ENCODE peak calls at places on chromosomes 2 and 18, in seven cellular contexts. R is Ammon's horn, G is mesendoderm, P is epithelial cell of prostate, O is T follicular helper cell, N is frontal cortex, X is NB4. M is an unnamed sample.

GRCh38 chr18:69580107-69580506 is 179.4 kb downstream of the DOK6 start:
- DNase-seq in G (peak), X (peak), R (peak), P (no peak), N (no peak), O (no peak), M (no peak)

GRCh38 chr2:157849591-157849990 is 26.5 kb downstream of the ACVR1 start:
- DNase-seq in G (no peak), R (no peak), N (no peak), X (no peak), P (no peak), O (no peak), M (no peak)

GRCh38 chr2:82198809-82199492 is 1894.4 kb upstream of the LRRTM1 start:
- DNase-seq in G (peak), R (no peak), O (no peak), X (no peak), P (no peak), N (no peak), M (no peak)

GRCh38 chr2:204890680-204891079 is 345.4 kb downstream of the PARD3B start:
- DNase-seq in N (no peak), G (no peak), R (no peak), X (no peak), P (no peak), O (no peak), M (no peak)

GRCh38 chr2:55230551-55230950 is 1.5 kb downstream of the CLHC1 start:
- DNase-seq in P (no peak), G (no peak), N (no peak), O (no peak), R (no peak), X (no peak), M (no peak)

GRCh38 chr18:77077836-77078456 is 54.6 kb downstream of the MBP start:
- DNase-seq in N (no peak), R (no peak), G (no peak), O (no peak), X (no peak), P (no peak), M (no peak)

GRCh38 chr2:11617984-11618707 is 51.8 kb downstream of the NTSR2 start:
- DNase-seq in N (no peak), O (no peak), P (no peak), G (no peak), X (no peak), R (no peak), M (no peak)

GRCh38 chr18:79515331-79515730 is 119.6 kb downstream of the NFATC1 start:
- DNase-seq in N (no peak), G (no peak), O (no peak), P (no peak), X (no peak), R (no peak), M (peak)

GRCh38 chr2:207616185-207616584 is 9.0 kb downstream of the METTL21A start:
- DNase-seq in N (no peak), O (no peak), X (no peak), G (no peak), P (no peak), R (no peak), M (no peak)

GRCh38 chr2:220101902-220102301 is 474.5 kb downstream of the SLC4A3 start:
- DNase-seq in R (no peak), O (no peak), X (no peak), N (no peak), G (peak), P (no peak), M (no peak)

GRCh38 chr2:175205523-175205922 is 24.0 kb upstream of the ATP5MC3 start:
- DNase-seq in P (no peak), R (no peak), N (no peak), G (no peak), X (no peak), O (no peak), M (no peak)

GRCh38 chr18:70672581-70672980 is 383.7 kb downstream of the SOCS6 start:
- DNase-seq in P (no peak), R (no peak), X (no peak), O (peak), N (no peak), G (no peak), M (no peak)

GRCh38 chr2:207239222-207239674 is 73.5 kb upstream of the KLF7 start:
- DNase-seq in G (peak), N (no peak), R (no peak), P (peak), O (no peak), X (peak), M (no peak)

GRCh38 chr2:50611261-50612020 is 420.5 kb downstream of the NRXN1 start:
- DNase-seq in G (no peak), N (no peak), O (no peak), P (no peak), X (no peak), R (no peak), M (no peak)

GRCh38 chr18:66778048-66778447 is 174.2 kb upstream of the CDH19 start:
- DNase-seq in P (no peak), X (no peak), R (no peak), O (no peak), N (no peak), G (no peak), M (no peak)

GRCh38 chr18:650428-650858 is 7.0 kb upstream of the TYMS start:
- DNase-seq in P (no peak), N (no peak), R (no peak), X (peak), G (no peak), O (no peak), M (no peak)

GRCh38 chr2:25324251-25324650 is 17.5 kb downstream of the DNMT3A start:
- DNase-seq in R (no peak), N (no peak), X (no peak), G (no peak), P (no peak), O (no peak), M (no peak)

GRCh38 chr2:78984386-78984785 is 41.1 kb upstream of the REG3G start:
- DNase-seq in P (no peak), R (no peak), G (no peak), X (no peak), N (no peak), O (no peak), M (no peak)

GRCh38 chr18:76121049-76121448 is 374.0 kb downstream of the ZNF516 start:
- DNase-seq in R (no peak), N (no peak), G (no peak), P (no peak), O (no peak), X (no peak), M (no peak)

GRCh38 chr2:180208841-180209240 is 201.7 kb upstream of the CWC22 start:
- DNase-seq in P (no peak), R (no peak), X (no peak), G (peak), N (no peak), O (no peak), M (no peak)

GRCh38 chr2:162968306-162968705 is 129.7 kb upstream of the KCNH7 start:
- DNase-seq in R (no peak), O (no peak), G (no peak), X (no peak), P (no peak), N (no peak), M (no peak)

GRCh38 chr2:174340400-174341300 is 5.9 kb downstream of the SP9 start:
- DNase-seq in X (peak), P (no peak), O (no peak), N (no peak), R (no peak), G (peak), M (no peak)

GRCh38 chr2:104976603-104977120 is 61.2 kb upstream of the MRPS9 start:
- DNase-seq in O (no peak), X (peak), N (no peak), P (no peak), G (peak), R (peak), M (no peak)

GRCh38 chr2:101204400-101205095 is 48.1 kb upstream of the CNOT11 start:
- DNase-seq in N (no peak), R (no peak), P (no peak), O (no peak), G (no peak), X (peak), M (no peak)

GRCh38 chr2:7118606-7119503 is 201.6 kb downstream of the RNF144A start:
- DNase-seq in R (peak), G (peak), P (no peak), N (no peak), O (no peak), X (peak), M (no peak)

GRCh38 chr18:42183746-42184145 is 228.7 kb downstream of the PIK3C3 start:
- DNase-seq in P (peak), N (no peak), G (peak), O (no peak), R (no peak), X (peak), M (no peak)

GRCh38 chr18:73774836-73775509 is 372.7 kb downstream of the FBXO15 start:
- DNase-seq in O (no peak), N (no peak), X (no peak), R (peak), P (peak), G (peak), M (no peak)

GRCh38 chr2:42047488-42048317 is at the start of gene PKDCC:
- DNase-seq in G (peak), R (peak), O (no peak), N (peak), X (peak), P (no peak), M (peak)

GRCh38 chr2:126239560-126239959 is 416.4 kb upstream of the GYPC start:
- DNase-seq in X (no peak), O (no peak), P (no peak), R (no peak), G (no peak), N (no peak), M (no peak)

GRCh38 chr2:153944775-153945174 is 73.1 kb downstream of the GALNT13 start:
- DNase-seq in G (no peak), X (no peak), N (no peak), P (no peak), O (no peak), R (no peak), M (no peak)

GRCh38 chr2:17318013-17318412 is 200.2 kb downstream of the RAD51AP2 start:
- DNase-seq in G (no peak), P (no peak), N (no peak), R (peak), O (no peak), X (no peak), M (no peak)

GRCh38 chr18:8696749-8697211 is 8.6 kb upstream of the MTCL1 start:
- DNase-seq in R (peak), P (no peak), X (peak), G (peak), N (peak), O (peak), M (peak)

GRCh38 chr18:49227456-49227855 is 233.0 kb downstream of the DYM start:
- DNase-seq in G (no peak), X (no peak), P (peak), N (no peak), R (no peak), O (no peak), M (no peak)

GRCh38 chr2:85259101-85259590 is 68.6 kb downstream of the TGOLN2 start:
- DNase-seq in X (no peak), N (no peak), O (no peak), R (no peak), P (no peak), G (peak), M (no peak)

GRCh38 chr2:240921319-240922233 is 15.4 kb downstream of the CROCC2 start:
- DNase-seq in P (peak), N (no peak), R (peak), X (peak), G (no peak), O (no peak), M (no peak)

GRCh38 chr2:17754773-17755425 is 961 bp downstream of the GEN1 start:
- DNase-seq in R (no peak), P (no peak), X (peak), N (no peak), O (no peak), G (peak), M (no peak)